ENCODE peak calls at places on chromosomes 2 and 18, in eight cellular contexts. T is CD8-positive, alpha-beta T cell; W is A549; M is transverse colon; S is thyroid gland; G is Peyer's patch; K is cardiac muscle cell; Q is right lobe of liver. P is an unnamed sample.

GRCh38 chr2:40403233-40403841 is 48.6 kb downstream of the SLC8A1 start:
- DNase-seq in T (no peak), W (peak), M (no peak), S (no peak), G (no peak), K (no peak), Q (no peak), P (no peak)

GRCh38 chr2:108637304-108637669 is 82.0 kb upstream of the RANBP2 start:
- DNase-seq in T (no peak), W (peak), M (no peak), S (peak), G (no peak), K (peak), Q (no peak), P (no peak)

GRCh38 chr18:49572935-49573334 is 11.1 kb downstream of the LIPG start:
- DNase-seq in T (no peak), W (no peak), M (no peak), S (no peak), G (no peak), K (no peak), Q (no peak), P (no peak)

GRCh38 chr2:29084561-29084960 is 10.2 kb upstream of the PCARE start:
- DNase-seq in T (no peak), W (no peak), M (no peak), S (no peak), G (no peak), K (no peak), Q (no peak), P (no peak)

GRCh38 chr2:28543316-28544068 is 47.6 kb downstream of the PLB1 start:
- DNase-seq in T (no peak), W (no peak), M (no peak), S (no peak), G (no peak), K (peak), Q (no peak), P (no peak)

GRCh38 chr2:117169036-117169765 is 645.3 kb upstream of the DDX18 start:
- DNase-seq in T (no peak), W (no peak), M (no peak), S (no peak), G (no peak), K (no peak), Q (no peak), P (no peak)

GRCh38 chr2:240603081-240603835 is 16.7 kb downstream of the CAPN10 start:
- DNase-seq in T (no peak), W (no peak), M (peak), S (peak), G (peak), K (no peak), Q (peak), P (no peak)

GRCh38 chr2:215418064-215418963 is 17.6 kb downstream of the FN1 start:
- DNase-seq in T (no peak), W (peak), M (no peak), S (no peak), G (no peak), K (no peak), Q (peak), P (no peak)

GRCh38 chr2:178320011-178320410 is 125.7 kb downstream of the OSBPL6 start:
- DNase-seq in T (no peak), W (no peak), M (no peak), S (peak), G (no peak), K (no peak), Q (no peak), P (no peak)

GRCh38 chr2:71661782-71662181 is 208.4 kb downstream of the DYSF start:
- DNase-seq in T (no peak), W (no peak), M (no peak), S (no peak), G (no peak), K (no peak), Q (no peak), P (no peak)

GRCh38 chr18:48405108-48405507 is 4.1 kb downstream of the ZBTB7C start:
- DNase-seq in T (no peak), W (no peak), M (no peak), S (no peak), G (no peak), K (no peak), Q (no peak), P (no peak)

GRCh38 chr18:57668021-57668420 is 46.4 kb upstream of the NARS1 start:
- DNase-seq in T (no peak), W (no peak), M (no peak), S (no peak), G (no peak), K (no peak), Q (no peak), P (no peak)

GRCh38 chr2:27407798-27408491 is 1.4 kb downstream of the PPM1G start:
- DNase-seq in T (no peak), W (peak), M (peak), S (peak), G (no peak), K (peak), Q (no peak), P (no peak)

GRCh38 chr2:63614983-63615945 is 26.5 kb downstream of the MDH1 start:
- DNase-seq in T (no peak), W (peak), M (no peak), S (no peak), G (no peak), K (peak), Q (no peak), P (no peak)

GRCh38 chr2:144583741-144584453 is 64.0 kb upstream of the ZEB2 start:
- DNase-seq in T (no peak), W (peak), M (no peak), S (no peak), G (no peak), K (no peak), Q (no peak), P (no peak)

GRCh38 chr2:39281391-39281790 is 37.6 kb upstream of the CDKL4 start:
- DNase-seq in T (no peak), W (no peak), M (no peak), S (no peak), G (no peak), K (no peak), Q (no peak), P (no peak)

GRCh38 chr2:96556441-96557330 is 20.1 kb downstream of the ARID5A start:
- DNase-seq in T (no peak), W (peak), M (peak), S (no peak), G (peak), K (no peak), Q (no peak), P (no peak)

GRCh38 chr2:15769235-15769634 is 171.1 kb upstream of the MYCN start:
- DNase-seq in T (no peak), W (no peak), M (no peak), S (no peak), G (no peak), K (no peak), Q (no peak), P (no peak)

GRCh38 chr2:173898178-173898668 is 67.0 kb downstream of the SP3 start:
- DNase-seq in T (no peak), W (no peak), M (no peak), S (no peak), G (no peak), K (no peak), Q (no peak), P (peak)

GRCh38 chr2:179965291-179965690 is 41.8 kb downstream of the CWC22 start:
- DNase-seq in T (no peak), W (no peak), M (no peak), S (no peak), G (no peak), K (no peak), Q (no peak), P (no peak)

DNA sequence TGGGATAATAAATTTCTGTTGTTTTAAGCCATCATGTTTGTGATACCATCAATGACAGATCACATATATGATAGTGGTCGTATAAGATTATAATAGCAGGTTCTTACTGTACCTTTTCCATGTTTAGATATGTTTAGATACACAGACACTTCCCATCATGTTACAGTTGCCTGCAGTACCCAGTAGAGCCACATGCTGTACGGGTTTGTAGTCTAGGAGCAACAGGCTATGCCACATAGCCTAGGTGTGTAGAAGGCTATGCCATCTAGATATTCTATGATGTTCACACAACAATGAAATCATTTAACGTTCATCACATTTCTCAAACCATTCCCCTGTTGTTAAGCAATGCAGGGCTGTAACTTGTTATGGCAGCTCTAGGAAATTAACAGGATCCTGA is 132.9 kb upstream of the SH3BP4 start:
- DNase-seq in T (no peak), W (no peak), M (no peak), S (no peak), G (no peak), K (no peak), Q (no peak), P (no peak)
- TF ChIP-seq CTCF in T (no peak), W (no peak), M (no peak), S (no peak), G (no peak), K (no peak), Q (no peak), P (peak)

GRCh38 chr2:189865836-189866235 is 81.6 kb downstream of the PMS1 start:
- DNase-seq in T (no peak), W (no peak), M (no peak), S (no peak), G (no peak), K (no peak), Q (no peak), P (no peak)

GRCh38 chr2:189868896-189869295 is 84.6 kb downstream of the PMS1 start:
- DNase-seq in T (no peak), W (no peak), M (no peak), S (no peak), G (no peak), K (no peak), Q (no peak), P (no peak)

GRCh38 chr2:189874571-189875320 is 90.5 kb downstream of the PMS1 start:
- DNase-seq in T (no peak), W (no peak), M (no peak), S (no peak), G (no peak), K (no peak), Q (no peak), P (no peak)

GRCh38 chr2:189866296-189866695 is 82.0 kb downstream of the PMS1 start:
- DNase-seq in T (no peak), W (no peak), M (no peak), S (no peak), G (no peak), K (no peak), Q (no peak), P (no peak)

DNA sequence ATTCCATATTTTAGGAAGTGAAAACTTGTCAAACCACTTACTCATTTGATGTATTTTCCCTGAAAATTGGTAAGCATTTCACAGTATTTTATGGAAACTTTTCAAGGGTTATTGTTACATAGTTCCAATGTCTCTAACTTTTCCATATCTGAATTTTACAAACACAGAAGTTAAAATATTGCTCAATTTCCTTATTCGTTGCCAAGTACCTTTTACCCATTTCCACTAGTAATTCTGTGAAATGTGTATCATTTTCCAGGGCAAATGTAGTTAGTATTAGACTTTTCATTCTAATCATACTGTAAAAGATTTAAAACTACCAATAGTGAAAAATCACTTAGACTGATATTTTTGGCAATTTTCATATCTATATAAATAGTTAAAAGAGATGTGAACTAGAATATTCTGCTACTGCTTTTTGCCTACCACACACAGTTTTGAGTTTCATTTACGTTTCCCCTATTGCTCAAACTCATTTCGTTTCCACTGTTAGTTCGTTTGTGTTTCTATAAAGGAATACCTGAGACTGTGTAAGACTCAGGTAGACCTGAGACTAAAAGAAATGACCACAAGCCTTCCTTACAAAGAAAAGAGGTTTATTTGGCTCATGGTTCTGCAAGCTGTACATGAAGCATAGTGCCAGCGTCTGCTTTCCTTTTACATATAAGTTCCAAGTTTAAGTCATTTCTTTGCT is 86.3 kb downstream of the PMS1 start:
- DNase-seq in T (no peak), W (no peak), M (no peak), S (no peak), G (no peak), K (no peak), Q (no peak), P (peak)
- H3K4me3 ChIP-seq in T (no peak), W (no peak), M (no peak), S (no peak), G (no peak), K (no peak), Q (no peak), P (no peak)

DNA sequence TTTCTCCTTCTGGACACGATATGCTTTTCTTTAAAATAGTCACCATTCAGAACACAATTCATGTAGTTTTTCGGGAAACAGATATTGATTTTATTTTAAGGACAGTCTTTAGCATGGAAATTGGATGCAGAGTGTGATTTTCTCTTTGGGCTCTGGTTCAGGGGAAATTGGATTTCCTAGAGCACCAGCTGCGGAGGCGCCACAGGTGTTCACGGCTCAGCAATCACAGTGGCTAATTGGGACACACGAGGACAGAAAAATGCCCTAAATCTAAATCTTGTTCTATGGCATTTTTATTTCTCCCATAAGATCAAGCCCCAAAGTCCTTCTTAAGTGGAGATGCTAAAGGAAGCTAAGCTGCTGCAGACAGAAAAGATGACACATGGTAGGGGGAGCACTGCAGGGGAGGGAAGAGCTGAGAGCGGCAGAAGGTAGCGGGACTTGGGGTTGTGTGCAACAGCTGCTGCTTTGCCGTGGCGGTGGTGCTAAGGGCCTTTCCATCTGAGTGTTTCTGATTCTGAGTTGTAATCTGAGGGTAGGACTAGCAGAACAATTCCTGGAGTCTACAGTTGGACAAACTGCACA is 280.7 kb downstream of the MYT1L start:
- DNase-seq in T (no peak), W (no peak), M (no peak), S (no peak), G (no peak), K (no peak), Q (no peak), P (no peak)
- TF ChIP-seq CTCF in T (no peak), W (no peak), M (no peak), S (no peak), G (no peak), K (no peak), Q (no peak), P (no peak)

GRCh38 chr18:50653402-50654093 is 93.7 kb downstream of the MAPK4 start:
- DNase-seq in T (no peak), W (no peak), M (no peak), S (peak), G (no peak), K (no peak), Q (peak), P (no peak)

GRCh38 chr18:50656841-50657470 is 97.1 kb downstream of the MAPK4 start:
- DNase-seq in T (no peak), W (no peak), M (no peak), S (no peak), G (no peak), K (no peak), Q (no peak), P (no peak)

GRCh38 chr18:50656396-50656795 is 96.5 kb downstream of the MAPK4 start:
- DNase-seq in T (no peak), W (no peak), M (no peak), S (no peak), G (no peak), K (no peak), Q (no peak), P (no peak)

GRCh38 chr18:50654211-50654610 is 94.3 kb downstream of the MAPK4 start:
- DNase-seq in T (no peak), W (no peak), M (no peak), S (no peak), G (no peak), K (no peak), Q (no peak), P (no peak)

GRCh38 chr18:50654658-50655550 is 95.0 kb downstream of the MAPK4 start:
- DNase-seq in T (no peak), W (no peak), M (no peak), S (peak), G (no peak), K (peak), Q (no peak), P (no peak)
- H3K4me3 ChIP-seq in T (no peak), W (no peak), M (no peak), S (no peak), G (no peak), K (no peak), Q (no peak), P (no peak)

GRCh38 chr2:131040661-131041401 is 52.4 kb downstream of the FAM168B start:
- DNase-seq in T (no peak), W (no peak), M (no peak), S (peak), G (no peak), K (peak), Q (no peak), P (no peak)
- TF ChIP-seq CTCF in T (no peak), W (no peak), M (no peak), S (no peak), G (no peak), K (peak), Q (no peak), P (no peak)

GRCh38 chr2:52520646-52521045 is 1247.0 kb upstream of the CHAC2 start:
- DNase-seq in T (no peak), W (no peak), M (no peak), S (no peak), G (no peak), K (no peak), Q (no peak), P (no peak)
- H3K4me3 ChIP-seq in T (no peak), W (no peak), M (no peak), S (no peak), G (no peak), K (no peak), Q (no peak), P (no peak)

GRCh38 chr2:169828141-169828811 is 1.0 kb downstream of the UBR3 start:
- DNase-seq in T (no peak), W (peak), M (peak), S (peak), G (no peak), K (peak), Q (peak), P (no peak)

GRCh38 chr2:169823996-169824372 is 721 bp downstream of the METTL5 start:
- DNase-seq in T (no peak), W (no peak), M (no peak), S (no peak), G (no peak), K (no peak), Q (no peak), P (no peak)

GRCh38 chr2:169824373-169825333 is at the start of gene METTL5:
- DNase-seq in T (peak), W (peak), M (peak), S (peak), G (peak), K (peak), Q (peak), P (peak)

GRCh38 chr2:169822785-169823392 is 1.8 kb downstream of the METTL5 start:
- DNase-seq in T (no peak), W (no peak), M (no peak), S (no peak), G (no peak), K (no peak), Q (no peak), P (no peak)

GRCh38 chr2:169827272-169828140 is at the start of gene UBR3:
- DNase-seq in T (peak), W (peak), M (peak), S (peak), G (peak), K (peak), Q (peak), P (peak)
- TF ChIP-seq CTCF in T (no peak), W (no peak), M (no peak), S (no peak), G (peak), K (no peak), Q (no peak), P (no peak)